ENCODE peak calls at places on chromosomes 13 and 19, in ten cellular contexts. O is IMR-90; C is HFFc6; M is mesothelial cell of epicardium; K is PC-9; F is CD4-positive, alpha-beta T cell; W is tibial artery; H is fibroblast of lung; Q is H9; R is cardiac fibroblast. T is an unnamed sample.

GRCh38 chr19:14059093-14059480 is 2.8 kb downstream of the PALM3 start:
- DNase-seq in O (no peak), C (no peak), M (no peak), K (no peak), F (peak), W (no peak), H (no peak), Q (peak), R (no peak), T (no peak)

GRCh38 chr19:3314962-3315675 is 51.3 kb upstream of the NFIC start:
- DNase-seq in O (no peak), C (no peak), M (no peak), K (no peak), F (no peak), W (no peak), H (no peak), Q (no peak), R (no peak), T (no peak)

GRCh38 chr19:35206379-35206778 is 22.2 kb downstream of the FAM187B start:
- DNase-seq in O (no peak), C (no peak), M (no peak), K (no peak), F (peak), W (no peak), H (no peak), Q (no peak), R (no peak), T (no peak)

GRCh38 chr19:31554360-31554759 is 205.1 kb upstream of the TSHZ3 start:
- DNase-seq in O (no peak), C (no peak), M (no peak), K (no peak), F (no peak), W (no peak), H (no peak), Q (no peak), R (no peak), T (no peak)

GRCh38 chr13:111873676-111874178 is 193.2 kb upstream of the SOX1 start:
- DNase-seq in O (no peak), C (no peak), M (no peak), K (no peak), F (no peak), W (peak), H (no peak), Q (no peak), R (no peak), T (no peak)

GRCh38 chr19:35265126-35265995 is 3.4 kb upstream of the USF2 start:
- DNase-seq in O (no peak), C (no peak), M (no peak), K (no peak), F (no peak), W (peak), H (no peak), Q (peak), R (no peak), T (peak)

GRCh38 chr19:19749332-19750130 is 16.6 kb upstream of the ZNF14 start:
- DNase-seq in O (no peak), C (no peak), M (no peak), K (no peak), F (no peak), W (no peak), H (no peak), Q (no peak), R (no peak), T (no peak)

GRCh38 chr13:110327036-110327790 is 20.1 kb downstream of the COL4A2 start:
- DNase-seq in O (no peak), C (no peak), M (no peak), K (no peak), F (no peak), W (peak), H (peak), Q (peak), R (no peak), T (no peak)

GRCh38 chr19:24063312-24063711 is 23.7 kb upstream of the ZNF254 start:
- DNase-seq in O (no peak), C (no peak), M (no peak), K (no peak), F (no peak), W (no peak), H (no peak), Q (no peak), R (no peak), T (no peak)

GRCh38 chr13:20721454-20722357 is 18.2 kb downstream of the IL17D start:
- DNase-seq in O (peak), C (peak), M (no peak), K (no peak), F (no peak), W (peak), H (peak), Q (peak), R (peak), T (peak)

GRCh38 chr19:33438016-33438671 is 64.6 kb downstream of the CEBPG start:
- DNase-seq in O (peak), C (no peak), M (no peak), K (no peak), F (no peak), W (no peak), H (peak), Q (no peak), R (no peak), T (no peak)

GRCh38 chr13:49585220-49586157 is at the start of gene RCBTB1:
- DNase-seq in O (peak), C (no peak), M (peak), K (peak), F (peak), W (peak), H (peak), Q (peak), R (peak), T (peak)

GRCh38 chr13:33480561-33480960 is 195.0 kb upstream of the STARD13 start:
- DNase-seq in O (peak), C (peak), M (no peak), K (no peak), F (no peak), W (no peak), H (peak), Q (no peak), R (peak), T (no peak)

GRCh38 chr19:53659292-53659691 is 27.5 kb downstream of the DPRX start:
- DNase-seq in O (no peak), C (no peak), M (peak), K (peak), F (no peak), W (no peak), H (no peak), Q (peak), R (peak), T (no peak)

GRCh38 chr13:74683411-74683810 is 549.2 kb upstream of the KLF12 start:
- DNase-seq in O (no peak), C (no peak), M (no peak), K (no peak), F (no peak), W (no peak), H (no peak), Q (no peak), R (peak), T (peak)

GRCh38 chr19:58368561-58369360 is 6.2 kb upstream of the ZNF497 start:
- DNase-seq in O (no peak), C (no peak), M (no peak), K (no peak), F (no peak), W (no peak), H (no peak), Q (peak), R (no peak), T (no peak)

GRCh38 chr19:6528544-6529121 is 2.2 kb upstream of the TNFSF9 start:
- DNase-seq in O (no peak), C (no peak), M (no peak), K (no peak), F (no peak), W (peak), H (no peak), Q (no peak), R (peak), T (no peak)

GRCh38 chr19:53958168-53958571 is 4.6 kb upstream of the CACNG8 start:
- DNase-seq in O (no peak), C (no peak), M (no peak), K (no peak), F (no peak), W (no peak), H (no peak), Q (peak), R (no peak), T (no peak)

GRCh38 chr19:16654621-16655020 is 5.3 kb downstream of the SMIM7 start:
- DNase-seq in O (no peak), C (no peak), M (no peak), K (no peak), F (no peak), W (no peak), H (peak), Q (no peak), R (peak), T (no peak)

GRCh38 chr13:18628428-18628827 is 553.2 kb downstream of the TUBA3C start:
- DNase-seq in O (no peak), C (no peak), M (no peak), K (no peak), F (no peak), W (no peak), H (no peak), Q (no peak), R (no peak), T (no peak)

GRCh38 chr13:71906438-71906837 is 39.4 kb upstream of the DACH1 start:
- DNase-seq in O (no peak), C (no peak), M (no peak), K (no peak), F (no peak), W (no peak), H (no peak), Q (no peak), R (no peak), T (no peak)
- TF ChIP-seq CTCF in O (no peak), C (no peak), M (no peak), K (no peak), F (no peak), W (no peak), H (no peak), Q (no peak), R (no peak), T (no peak)

DNA sequence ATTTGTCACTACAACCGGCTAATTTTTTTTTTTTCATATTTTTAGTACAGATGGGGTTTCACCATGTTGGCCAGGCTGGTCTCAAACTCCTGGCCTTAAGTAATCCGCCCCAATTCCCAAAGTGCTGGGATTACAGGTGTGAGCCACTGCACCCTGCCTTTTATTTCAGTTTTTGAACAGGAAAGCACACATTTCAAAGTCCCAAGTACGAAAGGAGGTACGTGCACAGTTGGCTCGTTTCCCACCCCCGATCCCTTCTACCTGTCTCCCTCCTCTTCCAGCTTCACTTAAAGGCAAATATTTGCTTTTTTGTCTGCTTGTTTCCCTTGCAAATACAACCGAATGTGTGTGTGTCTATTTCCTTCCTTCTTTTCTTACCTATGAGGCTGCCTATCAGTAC is 30.5 kb downstream of the ZIC5 start:
- DNase-seq in O (no peak), C (no peak), M (no peak), K (no peak), F (no peak), W (peak), H (no peak), Q (no peak), R (no peak), T (no peak)
- TF ChIP-seq CTCF in O (no peak), C (no peak), M (no peak), K (no peak), F (no peak), W (no peak), H (no peak), Q (no peak), R (no peak), T (no peak)

GRCh38 chr13:106382569-106382968 is 152.9 kb downstream of the EFNB2 start:
- DNase-seq in O (no peak), C (no peak), M (no peak), K (no peak), F (no peak), W (no peak), H (no peak), Q (no peak), R (no peak), T (no peak)
- TF ChIP-seq CTCF in O (no peak), C (no peak), M (no peak), K (no peak), F (no peak), W (no peak), H (no peak), Q (peak), R (no peak), T (no peak)

GRCh38 chr13:94280357-94280756 is 199.1 kb downstream of the DCT start:
- DNase-seq in O (peak), C (no peak), M (no peak), K (no peak), F (no peak), W (no peak), H (peak), Q (no peak), R (peak), T (no peak)
- TF ChIP-seq CTCF in O (no peak), C (no peak), M (no peak), K (no peak), F (no peak), W (no peak), H (no peak), Q (no peak), R (no peak), T (no peak)

DNA sequence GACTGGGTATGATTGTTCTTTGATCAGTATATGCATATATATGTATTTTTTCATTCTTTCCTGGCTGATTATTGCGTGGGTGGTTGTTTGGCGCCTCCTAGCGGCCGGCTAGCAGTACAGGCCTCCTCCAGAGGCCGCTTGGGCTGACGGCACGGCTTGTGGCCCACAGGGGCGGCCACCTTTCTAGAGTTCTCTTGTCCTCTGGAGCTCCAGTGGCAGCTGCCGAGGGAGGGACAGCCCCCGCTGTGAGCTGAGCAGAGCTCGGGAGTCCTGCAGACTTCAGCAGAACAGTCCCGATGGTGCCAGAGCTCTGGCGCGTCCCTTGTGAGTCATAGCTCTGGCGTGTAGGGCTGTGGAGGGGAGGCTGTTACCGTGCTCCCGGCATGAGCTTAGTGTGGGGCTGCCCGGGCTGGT is 22.5 kb upstream of the ZNF429 start:
- DNase-seq in O (no peak), C (peak), M (no peak), K (no peak), F (peak), W (peak), H (peak), Q (peak), R (peak), T (peak)
- TF ChIP-seq CTCF in O (peak), C (peak), M (peak), K (peak), F (peak), W (peak), H (peak), Q (peak), R (peak), T (peak)

GRCh38 chr19:51664131-51664530 is 17.5 kb upstream of the SIGLEC14 start:
- DNase-seq in O (no peak), C (no peak), M (no peak), K (no peak), F (no peak), W (no peak), H (no peak), Q (no peak), R (no peak), T (no peak)

GRCh38 chr19:51663650-51664049 is 17.0 kb upstream of the SIGLEC14 start:
- DNase-seq in O (no peak), C (no peak), M (no peak), K (no peak), F (no peak), W (no peak), H (no peak), Q (no peak), R (no peak), T (no peak)

GRCh38 chr19:51660975-51661600 is 14.5 kb upstream of the SIGLEC14 start:
- DNase-seq in O (peak), C (peak), M (peak), K (peak), F (peak), W (no peak), H (peak), Q (peak), R (peak), T (peak)

GRCh38 chr19:51668167-51668566 is 21.5 kb upstream of the SIGLEC14 start:
- DNase-seq in O (no peak), C (no peak), M (no peak), K (no peak), F (no peak), W (no peak), H (no peak), Q (no peak), R (no peak), T (no peak)

GRCh38 chr19:51664997-51665396 is 18.4 kb upstream of the SIGLEC14 start:
- DNase-seq in O (no peak), C (peak), M (no peak), K (no peak), F (no peak), W (no peak), H (no peak), Q (no peak), R (peak), T (peak)
- TF ChIP-seq CTCF in O (peak), C (peak), M (no peak), K (peak), F (no peak), W (no peak), H (peak), Q (peak), R (peak), T (peak)

GRCh38 chr13:24741016-24741662 is 22.8 kb upstream of the RNF17 start:
- DNase-seq in O (no peak), C (no peak), M (no peak), K (no peak), F (no peak), W (no peak), H (no peak), Q (peak), R (no peak), T (peak)
- TF ChIP-seq CTCF in O (no peak), C (peak), M (no peak), K (peak), F (no peak), W (no peak), H (no peak), Q (peak), R (peak), T (peak)

DNA sequence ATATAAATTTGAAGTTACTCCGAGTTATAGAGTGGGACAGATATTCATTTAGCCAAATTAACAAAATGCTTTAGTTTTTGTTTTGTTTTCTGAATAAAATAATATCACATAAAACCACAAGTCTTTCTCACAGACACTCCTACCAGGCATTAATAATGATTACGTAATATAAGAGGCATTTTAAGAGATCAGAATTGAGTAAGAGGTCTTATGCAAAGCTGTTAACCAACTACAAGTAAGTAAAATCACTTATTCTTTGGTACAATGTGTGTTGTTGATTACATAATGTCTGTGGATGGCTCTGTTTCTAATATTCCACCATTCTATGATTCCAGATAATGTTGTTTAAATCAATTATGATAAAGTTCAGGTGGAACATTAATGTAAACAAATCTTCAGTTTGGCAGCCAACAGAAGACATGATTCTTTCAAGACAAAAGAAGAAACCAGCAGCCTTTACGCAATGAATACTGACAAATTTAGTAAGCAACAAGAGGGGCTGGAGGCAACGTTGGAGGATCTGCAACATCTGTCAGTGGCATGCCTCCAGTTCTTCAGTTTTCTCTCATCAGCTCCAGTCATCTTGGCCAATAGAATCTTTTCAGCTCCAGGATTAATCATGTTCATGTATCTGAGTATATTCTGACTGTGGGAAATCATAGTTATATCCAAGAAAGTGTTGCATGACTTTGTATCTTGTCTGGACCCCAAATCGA is 403.8 kb downstream of the SLITRK5 start:
- DNase-seq in O (no peak), C (no peak), M (no peak), K (no peak), F (no peak), W (no peak), H (no peak), Q (no peak), R (no peak), T (peak)
- TF ChIP-seq CTCF in O (no peak), C (no peak), M (no peak), K (no peak), F (no peak), W (no peak), H (no peak), Q (no peak), R (no peak), T (no peak)

GRCh38 chr13:23512762-23513395 is 57.3 kb upstream of the TNFRSF19 start:
- DNase-seq in O (no peak), C (no peak), M (no peak), K (no peak), F (no peak), W (no peak), H (no peak), Q (no peak), R (no peak), T (no peak)
- TF ChIP-seq CTCF in O (peak), C (peak), M (peak), K (peak), F (no peak), W (no peak), H (peak), Q (peak), R (no peak), T (peak)

T was measured in MCF 10A.